ENCODE peak calls at places on chromosomes 5 and 9, in ten cellular contexts. One of them, this sample, is unnamed.

GRCh38 chr5:168793844-168794837 is 215.0 kb upstream of the PANK3 start:
- DNase-seq in GM13976: no peak
- DNase-seq in left colon: no peak
- DNase-seq in HuH-7.5: no peak
- DNase-seq in A673: no peak
- DNase-seq in stimulated activated CD4-positive, alpha-beta T cell treated with anti-CD3 and anti-CD28 coated beads, TNF-alpha, amount 100 ng/mL, for 24 hours: no peak
- DNase-seq in left ventricle myocardium superior: no peak
- DNase-seq in kidney glomerular epithelial cell: peak
- DNase-seq in retina: no peak
- DNase-seq in effector memory CD8-positive, alpha-beta T cell: no peak
- DNase-seq in this sample: peak

GRCh38 chr5:1761453-1761755 is 38.2 kb downstream of the MRPL36 start:
- DNase-seq in stimulated activated CD4-positive, alpha-beta T cell treated with anti-CD3 and anti-CD28 coated beads, TNF-alpha, amount 100 ng/mL, for 24 hours: no peak
- DNase-seq in kidney glomerular epithelial cell: no peak
- DNase-seq in GM13976: no peak
- DNase-seq in left ventricle myocardium superior: no peak
- DNase-seq in effector memory CD8-positive, alpha-beta T cell: no peak
- DNase-seq in retina: no peak
- DNase-seq in HuH-7.5: no peak
- DNase-seq in A673: no peak
- DNase-seq in left colon: no peak
- DNase-seq in this sample: no peak

GRCh38 chr5:148626986-148627385 is 27.3 kb downstream of the HTR4 start:
- DNase-seq in HuH-7.5: no peak
- DNase-seq in retina: no peak
- DNase-seq in left colon: no peak
- DNase-seq in stimulated activated CD4-positive, alpha-beta T cell treated with anti-CD3 and anti-CD28 coated beads, TNF-alpha, amount 100 ng/mL, for 24 hours: no peak
- DNase-seq in A673: no peak
- DNase-seq in left ventricle myocardium superior: no peak
- DNase-seq in effector memory CD8-positive, alpha-beta T cell: no peak
- DNase-seq in kidney glomerular epithelial cell: no peak
- DNase-seq in GM13976: no peak
- DNase-seq in this sample: no peak

GRCh38 chr5:132736853-132737833 is at the start of gene KIF3A:
- DNase-seq in effector memory CD8-positive, alpha-beta T cell: peak
- DNase-seq in A673: peak
- DNase-seq in left colon: peak
- DNase-seq in left ventricle myocardium superior: peak
- DNase-seq in stimulated activated CD4-positive, alpha-beta T cell treated with anti-CD3 and anti-CD28 coated beads, TNF-alpha, amount 100 ng/mL, for 24 hours: peak
- DNase-seq in GM13976: peak
- DNase-seq in retina: peak
- DNase-seq in kidney glomerular epithelial cell: peak
- DNase-seq in HuH-7.5: peak
- DNase-seq in this sample: peak

GRCh38 chr5:154444559-154445421 is 1.0 kb upstream of the SAP30L start:
- DNase-seq in stimulated activated CD4-positive, alpha-beta T cell treated with anti-CD3 and anti-CD28 coated beads, TNF-alpha, amount 100 ng/mL, for 24 hours: no peak
- DNase-seq in effector memory CD8-positive, alpha-beta T cell: no peak
- DNase-seq in left ventricle myocardium superior: peak
- DNase-seq in GM13976: peak
- DNase-seq in left colon: peak
- DNase-seq in retina: no peak
- DNase-seq in kidney glomerular epithelial cell: peak
- DNase-seq in HuH-7.5: peak
- DNase-seq in A673: no peak
- DNase-seq in this sample: no peak

GRCh38 chr5:163807781-163808180 is 302.4 kb downstream of the MAT2B start:
- DNase-seq in left ventricle myocardium superior: no peak
- DNase-seq in kidney glomerular epithelial cell: no peak
- DNase-seq in left colon: no peak
- DNase-seq in HuH-7.5: no peak
- DNase-seq in effector memory CD8-positive, alpha-beta T cell: no peak
- DNase-seq in retina: no peak
- DNase-seq in A673: no peak
- DNase-seq in GM13976: no peak
- DNase-seq in stimulated activated CD4-positive, alpha-beta T cell treated with anti-CD3 and anti-CD28 coated beads, TNF-alpha, amount 100 ng/mL, for 24 hours: no peak
- DNase-seq in this sample: no peak

GRCh38 chr5:62506659-62507460 is 71.8 kb upstream of the LRRC70 start:
- DNase-seq in kidney glomerular epithelial cell: no peak
- DNase-seq in stimulated activated CD4-positive, alpha-beta T cell treated with anti-CD3 and anti-CD28 coated beads, TNF-alpha, amount 100 ng/mL, for 24 hours: no peak
- DNase-seq in GM13976: no peak
- DNase-seq in HuH-7.5: no peak
- DNase-seq in retina: no peak
- DNase-seq in effector memory CD8-positive, alpha-beta T cell: no peak
- DNase-seq in left ventricle myocardium superior: no peak
- DNase-seq in left colon: no peak
- DNase-seq in A673: peak
- DNase-seq in this sample: no peak

GRCh38 chr9:15999422-16000339 is 446.8 kb downstream of the CCDC171 start:
- DNase-seq in kidney glomerular epithelial cell: peak
- DNase-seq in left colon: no peak
- DNase-seq in HuH-7.5: no peak
- DNase-seq in A673: peak
- DNase-seq in retina: no peak
- DNase-seq in left ventricle myocardium superior: peak
- DNase-seq in stimulated activated CD4-positive, alpha-beta T cell treated with anti-CD3 and anti-CD28 coated beads, TNF-alpha, amount 100 ng/mL, for 24 hours: no peak
- DNase-seq in GM13976: no peak
- DNase-seq in effector memory CD8-positive, alpha-beta T cell: no peak
- DNase-seq in this sample: peak

GRCh38 chr9:69571032-69571431 is 101.1 kb downstream of the APBA1 start:
- DNase-seq in left colon: no peak
- DNase-seq in left ventricle myocardium superior: no peak
- DNase-seq in effector memory CD8-positive, alpha-beta T cell: no peak
- DNase-seq in GM13976: no peak
- DNase-seq in A673: no peak
- DNase-seq in HuH-7.5: no peak
- DNase-seq in kidney glomerular epithelial cell: peak
- DNase-seq in retina: no peak
- DNase-seq in stimulated activated CD4-positive, alpha-beta T cell treated with anti-CD3 and anti-CD28 coated beads, TNF-alpha, amount 100 ng/mL, for 24 hours: no peak
- DNase-seq in this sample: no peak

GRCh38 chr5:167348286-167348926 is 943.0 kb upstream of the WWC1 start:
- DNase-seq in A673: peak
- DNase-seq in retina: no peak
- DNase-seq in left colon: no peak
- DNase-seq in HuH-7.5: no peak
- DNase-seq in kidney glomerular epithelial cell: no peak
- DNase-seq in stimulated activated CD4-positive, alpha-beta T cell treated with anti-CD3 and anti-CD28 coated beads, TNF-alpha, amount 100 ng/mL, for 24 hours: no peak
- DNase-seq in left ventricle myocardium superior: no peak
- DNase-seq in effector memory CD8-positive, alpha-beta T cell: no peak
- DNase-seq in GM13976: no peak
- DNase-seq in this sample: no peak

GRCh38 chr9:89667730-89668129 is 62.9 kb downstream of the GADD45G start:
- DNase-seq in left colon: peak
- DNase-seq in stimulated activated CD4-positive, alpha-beta T cell treated with anti-CD3 and anti-CD28 coated beads, TNF-alpha, amount 100 ng/mL, for 24 hours: no peak
- DNase-seq in left ventricle myocardium superior: peak
- DNase-seq in HuH-7.5: no peak
- DNase-seq in effector memory CD8-positive, alpha-beta T cell: no peak
- DNase-seq in A673: no peak
- DNase-seq in GM13976: no peak
- DNase-seq in retina: no peak
- DNase-seq in kidney glomerular epithelial cell: no peak
- DNase-seq in this sample: no peak

GRCh38 chr5:139636207-139636792 is 11.8 kb upstream of the CXXC5 start:
- DNase-seq in left colon: peak
- DNase-seq in left ventricle myocardium superior: no peak
- DNase-seq in HuH-7.5: no peak
- DNase-seq in GM13976: peak
- DNase-seq in retina: peak
- DNase-seq in effector memory CD8-positive, alpha-beta T cell: peak
- DNase-seq in stimulated activated CD4-positive, alpha-beta T cell treated with anti-CD3 and anti-CD28 coated beads, TNF-alpha, amount 100 ng/mL, for 24 hours: no peak
- DNase-seq in A673: no peak
- DNase-seq in kidney glomerular epithelial cell: no peak
- DNase-seq in this sample: no peak

GRCh38 chr9:75903785-75904360 is 13.4 kb downstream of the PCSK5 start:
- DNase-seq in HuH-7.5: no peak
- DNase-seq in left ventricle myocardium superior: no peak
- DNase-seq in A673: no peak
- DNase-seq in retina: no peak
- DNase-seq in left colon: no peak
- DNase-seq in GM13976: no peak
- DNase-seq in stimulated activated CD4-positive, alpha-beta T cell treated with anti-CD3 and anti-CD28 coated beads, TNF-alpha, amount 100 ng/mL, for 24 hours: no peak
- DNase-seq in kidney glomerular epithelial cell: peak
- DNase-seq in effector memory CD8-positive, alpha-beta T cell: no peak
- DNase-seq in this sample: peak

GRCh38 chr9:18268381-18268780 is 205.6 kb upstream of the ADAMTSL1 start:
- DNase-seq in HuH-7.5: no peak
- DNase-seq in left ventricle myocardium superior: no peak
- DNase-seq in retina: no peak
- DNase-seq in left colon: no peak
- DNase-seq in stimulated activated CD4-positive, alpha-beta T cell treated with anti-CD3 and anti-CD28 coated beads, TNF-alpha, amount 100 ng/mL, for 24 hours: no peak
- DNase-seq in GM13976: no peak
- DNase-seq in A673: no peak
- DNase-seq in effector memory CD8-positive, alpha-beta T cell: no peak
- DNase-seq in kidney glomerular epithelial cell: peak
- DNase-seq in this sample: peak

GRCh38 chr5:121189569-121190305 is 661.9 kb upstream of the FTMT start:
- DNase-seq in retina: no peak
- DNase-seq in kidney glomerular epithelial cell: peak
- DNase-seq in HuH-7.5: no peak
- DNase-seq in effector memory CD8-positive, alpha-beta T cell: no peak
- DNase-seq in left colon: no peak
- DNase-seq in stimulated activated CD4-positive, alpha-beta T cell treated with anti-CD3 and anti-CD28 coated beads, TNF-alpha, amount 100 ng/mL, for 24 hours: no peak
- DNase-seq in A673: peak
- DNase-seq in left ventricle myocardium superior: no peak
- DNase-seq in GM13976: no peak
- DNase-seq in this sample: no peak

GRCh38 chr9:129752915-129753724 is at the start of gene PTGES:
- DNase-seq in left colon: peak
- DNase-seq in left ventricle myocardium superior: peak
- DNase-seq in retina: peak
- DNase-seq in GM13976: peak
- DNase-seq in stimulated activated CD4-positive, alpha-beta T cell treated with anti-CD3 and anti-CD28 coated beads, TNF-alpha, amount 100 ng/mL, for 24 hours: peak
- DNase-seq in effector memory CD8-positive, alpha-beta T cell: peak
- DNase-seq in HuH-7.5: peak
- DNase-seq in kidney glomerular epithelial cell: peak
- DNase-seq in A673: peak
- DNase-seq in this sample: peak

GRCh38 chr5:40879163-40879942 is 29.9 kb upstream of the C7 start:
- DNase-seq in left colon: no peak
- DNase-seq in A673: peak
- DNase-seq in stimulated activated CD4-positive, alpha-beta T cell treated with anti-CD3 and anti-CD28 coated beads, TNF-alpha, amount 100 ng/mL, for 24 hours: no peak
- DNase-seq in left ventricle myocardium superior: no peak
- DNase-seq in HuH-7.5: no peak
- DNase-seq in GM13976: peak
- DNase-seq in kidney glomerular epithelial cell: peak
- DNase-seq in effector memory CD8-positive, alpha-beta T cell: no peak
- DNase-seq in retina: peak
- DNase-seq in this sample: peak

GRCh38 chr9:135951889-135952663 is 9.1 kb downstream of the UBAC1 start:
- DNase-seq in effector memory CD8-positive, alpha-beta T cell: no peak
- DNase-seq in left colon: no peak
- DNase-seq in left ventricle myocardium superior: no peak
- DNase-seq in stimulated activated CD4-positive, alpha-beta T cell treated with anti-CD3 and anti-CD28 coated beads, TNF-alpha, amount 100 ng/mL, for 24 hours: no peak
- DNase-seq in retina: no peak
- DNase-seq in HuH-7.5: peak
- DNase-seq in A673: no peak
- DNase-seq in kidney glomerular epithelial cell: peak
- DNase-seq in GM13976: no peak
- DNase-seq in this sample: peak

GRCh38 chr5:65539827-65540226 is 23.1 kb downstream of the CENPK start:
- DNase-seq in effector memory CD8-positive, alpha-beta T cell: no peak
- DNase-seq in left colon: no peak
- DNase-seq in retina: no peak
- DNase-seq in HuH-7.5: no peak
- DNase-seq in GM13976: no peak
- DNase-seq in kidney glomerular epithelial cell: no peak
- DNase-seq in A673: no peak
- DNase-seq in left ventricle myocardium superior: no peak
- DNase-seq in stimulated activated CD4-positive, alpha-beta T cell treated with anti-CD3 and anti-CD28 coated beads, TNF-alpha, amount 100 ng/mL, for 24 hours: no peak
- DNase-seq in this sample: no peak

GRCh38 chr5:124570285-124571035 is 176.0 kb downstream of the ZNF608 start:
- DNase-seq in HuH-7.5: no peak
- DNase-seq in retina: peak
- DNase-seq in left colon: no peak
- DNase-seq in left ventricle myocardium superior: peak
- DNase-seq in effector memory CD8-positive, alpha-beta T cell: no peak
- DNase-seq in GM13976: no peak
- DNase-seq in stimulated activated CD4-positive, alpha-beta T cell treated with anti-CD3 and anti-CD28 coated beads, TNF-alpha, amount 100 ng/mL, for 24 hours: no peak
- DNase-seq in A673: no peak
- DNase-seq in kidney glomerular epithelial cell: no peak
- DNase-seq in this sample: no peak

GRCh38 chr9:131668439-131669233 is 71.2 kb downstream of the RAPGEF1 start:
- DNase-seq in retina: peak
- DNase-seq in left ventricle myocardium superior: peak
- DNase-seq in kidney glomerular epithelial cell: peak
- DNase-seq in GM13976: peak
- DNase-seq in effector memory CD8-positive, alpha-beta T cell: peak
- DNase-seq in A673: peak
- DNase-seq in left colon: peak
- DNase-seq in HuH-7.5: peak
- DNase-seq in stimulated activated CD4-positive, alpha-beta T cell treated with anti-CD3 and anti-CD28 coated beads, TNF-alpha, amount 100 ng/mL, for 24 hours: peak
- DNase-seq in this sample: no peak

GRCh38 chr9:19934301-19934868 is 145.5 kb upstream of the SLC24A2 start:
- DNase-seq in A673: no peak
- DNase-seq in kidney glomerular epithelial cell: peak
- DNase-seq in left ventricle myocardium superior: peak
- DNase-seq in GM13976: no peak
- DNase-seq in stimulated activated CD4-positive, alpha-beta T cell treated with anti-CD3 and anti-CD28 coated beads, TNF-alpha, amount 100 ng/mL, for 24 hours: no peak
- DNase-seq in retina: peak
- DNase-seq in HuH-7.5: no peak
- DNase-seq in effector memory CD8-positive, alpha-beta T cell: no peak
- DNase-seq in left colon: peak
- DNase-seq in this sample: no peak

GRCh38 chr9:119961774-119962408 is 592.7 kb upstream of the BRINP1 start:
- DNase-seq in stimulated activated CD4-positive, alpha-beta T cell treated with anti-CD3 and anti-CD28 coated beads, TNF-alpha, amount 100 ng/mL, for 24 hours: no peak
- DNase-seq in kidney glomerular epithelial cell: peak
- DNase-seq in effector memory CD8-positive, alpha-beta T cell: no peak
- DNase-seq in HuH-7.5: peak
- DNase-seq in left ventricle myocardium superior: peak
- DNase-seq in left colon: peak
- DNase-seq in A673: peak
- DNase-seq in GM13976: peak
- DNase-seq in retina: peak
- DNase-seq in this sample: peak

GRCh38 chr5:92402045-92402444 is 1018.9 kb upstream of the ARRDC3 start:
- DNase-seq in effector memory CD8-positive, alpha-beta T cell: no peak
- DNase-seq in left colon: no peak
- DNase-seq in A673: no peak
- DNase-seq in kidney glomerular epithelial cell: no peak
- DNase-seq in GM13976: no peak
- DNase-seq in left ventricle myocardium superior: no peak
- DNase-seq in stimulated activated CD4-positive, alpha-beta T cell treated with anti-CD3 and anti-CD28 coated beads, TNF-alpha, amount 100 ng/mL, for 24 hours: no peak
- DNase-seq in retina: no peak
- DNase-seq in HuH-7.5: no peak
- DNase-seq in this sample: no peak

GRCh38 chr5:56910123-56910951 is 941 bp downstream of the SETD9 start:
- DNase-seq in stimulated activated CD4-positive, alpha-beta T cell treated with anti-CD3 and anti-CD28 coated beads, TNF-alpha, amount 100 ng/mL, for 24 hours: no peak
- DNase-seq in left ventricle myocardium superior: peak
- DNase-seq in retina: no peak
- DNase-seq in A673: peak
- DNase-seq in GM13976: peak
- DNase-seq in left colon: peak
- DNase-seq in effector memory CD8-positive, alpha-beta T cell: no peak
- DNase-seq in HuH-7.5: no peak
- DNase-seq in kidney glomerular epithelial cell: peak
- DNase-seq in this sample: no peak

GRCh38 chr5:115543931-115544370 is 624 bp downstream of the FEM1C start:
- DNase-seq in effector memory CD8-positive, alpha-beta T cell: peak
- DNase-seq in stimulated activated CD4-positive, alpha-beta T cell treated with anti-CD3 and anti-CD28 coated beads, TNF-alpha, amount 100 ng/mL, for 24 hours: peak
- DNase-seq in retina: peak
- DNase-seq in left colon: peak
- DNase-seq in GM13976: peak
- DNase-seq in A673: peak
- DNase-seq in HuH-7.5: no peak
- DNase-seq in left ventricle myocardium superior: peak
- DNase-seq in kidney glomerular epithelial cell: peak
- DNase-seq in this sample: no peak

GRCh38 chr9:114273461-114273881 is 49.4 kb upstream of the ORM1 start:
- DNase-seq in stimulated activated CD4-positive, alpha-beta T cell treated with anti-CD3 and anti-CD28 coated beads, TNF-alpha, amount 100 ng/mL, for 24 hours: no peak
- DNase-seq in retina: no peak
- DNase-seq in HuH-7.5: no peak
- DNase-seq in GM13976: no peak
- DNase-seq in effector memory CD8-positive, alpha-beta T cell: no peak
- DNase-seq in kidney glomerular epithelial cell: no peak
- DNase-seq in A673: no peak
- DNase-seq in left colon: no peak
- DNase-seq in left ventricle myocardium superior: peak
- DNase-seq in this sample: peak

GRCh38 chr5:57435701-57436134 is 46.9 kb downstream of the ACTBL2 start:
- DNase-seq in kidney glomerular epithelial cell: peak
- DNase-seq in stimulated activated CD4-positive, alpha-beta T cell treated with anti-CD3 and anti-CD28 coated beads, TNF-alpha, amount 100 ng/mL, for 24 hours: no peak
- DNase-seq in left ventricle myocardium superior: no peak
- DNase-seq in retina: no peak
- DNase-seq in GM13976: no peak
- DNase-seq in A673: no peak
- DNase-seq in effector memory CD8-positive, alpha-beta T cell: no peak
- DNase-seq in HuH-7.5: peak
- DNase-seq in left colon: no peak
- DNase-seq in this sample: peak